ENCODE peak calls at places on chromosomes 2 and 18, in six cellular contexts. I is K562, S is natural killer cell, Z is prostate gland, G is posterior vena cava, Q is mucosa of gallbladder. K is an unnamed sample.

GRCh38 chr2:231991664-231992063 is 30.2 kb downstream of the DIS3L2 start:
- DNase-seq in Q (no peak), I (no peak), S (no peak), G (no peak), Z (no peak), K (no peak)

GRCh38 chr2:121562269-121563176 is 31.8 kb downstream of the RNU4ATAC start:
- DNase-seq in Q (no peak), Z (no peak), S (no peak), G (no peak), I (no peak), K (no peak)

GRCh38 chr2:54691439-54692135 is 31.9 kb upstream of the EML6 start:
- DNase-seq in Q (peak; percentile 67), G (no peak), Z (no peak), S (no peak), I (no peak), K (peak; percentile 24)

GRCh38 chr2:217393585-217394032 is 533.7 kb upstream of the TNP1 start:
- DNase-seq in Q (peak; percentile 69), I (no peak), S (no peak), Z (peak; percentile 38), G (peak; percentile 91), K (peak; percentile 23)

GRCh38 chr2:184031402-184032147 is 566.8 kb upstream of the ZNF804A start:
- DNase-seq in Z (no peak), S (no peak), I (no peak), Q (no peak), G (no peak), K (peak; percentile 23)

GRCh38 chr2:171800639-171801038 is 93.4 kb downstream of the SLC25A12 start:
- DNase-seq in Z (no peak), G (no peak), Q (no peak), I (no peak), S (no peak), K (no peak)

GRCh38 chr2:84493494-84493893 is 22.8 kb upstream of the DNAH6 start:
- DNase-seq in I (no peak), S (no peak), Z (no peak), G (no peak), Q (no peak), K (no peak)

GRCh38 chr2:22999951-23000350 is 385.0 kb upstream of the KLHL29 start:
- DNase-seq in S (no peak), Q (no peak), Z (no peak), G (no peak), I (no peak), K (no peak)

GRCh38 chr2:113831156-113831555 is 58.7 kb upstream of the ACTR3 start:
- DNase-seq in Z (peak; percentile 7), G (no peak), I (no peak), Q (no peak), S (no peak), K (no peak)

GRCh38 chr2:36360063-36360462 is 4.5 kb downstream of the CRIM1 start:
- DNase-seq in I (no peak), Z (no peak), G (no peak), S (no peak), Q (no peak), K (no peak)

GRCh38 chr2:65061146-65061909 is 5.1 kb downstream of the CEP68 start:
- DNase-seq in I (no peak), Z (no peak), G (no peak), Q (no peak), S (no peak), K (peak; percentile 60)

GRCh38 chr2:132547089-132547687 is 122.8 kb downstream of the LYPD1 start:
- DNase-seq in G (no peak), Z (peak; percentile 79), I (peak; percentile 57), Q (peak; percentile 85), S (no peak), K (peak; percentile 84)

GRCh38 chr18:55337908-55338521 is 250.0 kb downstream of the TCF4 start:
- DNase-seq in G (no peak), Q (peak; percentile 10), S (no peak), I (no peak), Z (no peak), K (no peak)

GRCh38 chr2:85954918-85955420 is 66.2 kb upstream of the ST3GAL5 start:
- DNase-seq in Q (peak; percentile 79), Z (peak; percentile 82), G (no peak), I (no peak), S (no peak), K (peak; percentile 81)

GRCh38 chr2:188079176-188079575 is 212.5 kb upstream of the GULP1 start:
- DNase-seq in S (no peak), Q (no peak), G (no peak), Z (no peak), I (no peak), K (no peak)

GRCh38 chr2:149061119-149061518 is 22.6 kb downstream of the LYPD6B start:
- DNase-seq in S (no peak), I (no peak), Q (no peak), G (no peak), Z (no peak), K (no peak)

GRCh38 chr2:231017250-231017636 is 20.1 kb upstream of the C2orf72 start:
- DNase-seq in Z (no peak), I (no peak), Q (no peak), G (no peak), S (no peak), K (no peak)

GRCh38 chr2:61993422-61994024 is 88.0 kb downstream of the COMMD1 start:
- DNase-seq in Q (no peak), I (peak; percentile 28), Z (no peak), G (no peak), S (no peak), K (peak; percentile 41)

GRCh38 chr2:230505162-230505561 is 89.2 kb downstream of the SP100 start:
- DNase-seq in Q (no peak), S (no peak), I (no peak), G (no peak), Z (no peak), K (no peak)

GRCh38 chr2:190382851-190383250 is 25.3 kb upstream of the MFSD6 start:
- DNase-seq in Q (peak; percentile 41), G (no peak), S (no peak), I (peak; percentile 23), Z (peak; percentile 64), K (no peak)

GRCh38 chr2:77054938-77055337 is 467.2 kb downstream of the LRRTM4 start:
- DNase-seq in G (no peak), Q (no peak), S (no peak), I (no peak), Z (no peak), K (no peak)

GRCh38 chr2:149080964-149081363 is 42.5 kb downstream of the LYPD6B start:
- DNase-seq in S (no peak), I (no peak), Q (no peak), G (no peak), Z (no peak), K (no peak)

GRCh38 chr18:33755918-33756590 is 178.0 kb downstream of the ASXL3 start:
- DNase-seq in S (no peak), I (no peak), Q (peak; percentile 21), Z (no peak), G (peak; percentile 78), K (no peak)